ENCODE peak calls at places on chromosomes 13 and 19, in six cellular contexts. One of them, this sample, is unnamed.
A peak's percentile ranks its signal among the peaks of the same experiment; 100 is the strongest.

GRCh38 chr19:2084993-2085720 is 11.0 kb downstream of the MOB3A start:
- DNase-seq in NCI-H69: no peak
- DNase-seq in GM10248: peak; percentile 88
- DNase-seq in non-pigmented ciliary epithelial cell: no peak
- DNase-seq in hippocampal formation: no peak
- DNase-seq in activated T-helper 1 cell treated with anti-CD3 and anti-CD28 coated beads, Interleukin-2, amount 50 U/mL, for 16 hours: peak; percentile 87
- DNase-seq in this sample: no peak

GRCh38 chr19:39494661-39495060 is 4.1 kb upstream of the DLL3 start:
- DNase-seq in NCI-H69: no peak
- DNase-seq in GM10248: no peak
- DNase-seq in non-pigmented ciliary epithelial cell: no peak
- DNase-seq in hippocampal formation: no peak
- DNase-seq in activated T-helper 1 cell treated with anti-CD3 and anti-CD28 coated beads, Interleukin-2, amount 50 U/mL, for 16 hours: no peak
- DNase-seq in this sample: no peak

GRCh38 chr19:58559275-58560006 is 1.0 kb upstream of the UBE2M start:
- DNase-seq in NCI-H69: no peak
- DNase-seq in GM10248: peak; percentile 88
- DNase-seq in non-pigmented ciliary epithelial cell: no peak
- DNase-seq in hippocampal formation: no peak
- DNase-seq in activated T-helper 1 cell treated with anti-CD3 and anti-CD28 coated beads, Interleukin-2, amount 50 U/mL, for 16 hours: peak; percentile 39
- DNase-seq in this sample: peak; percentile 64

GRCh38 chr13:48000559-48001126 is 430 bp downstream of the SUCLA2 start:
- DNase-seq in NCI-H69: peak; percentile 28
- DNase-seq in GM10248: no peak
- DNase-seq in non-pigmented ciliary epithelial cell: no peak
- DNase-seq in hippocampal formation: no peak
- DNase-seq in activated T-helper 1 cell treated with anti-CD3 and anti-CD28 coated beads, Interleukin-2, amount 50 U/mL, for 16 hours: no peak
- DNase-seq in this sample: no peak

GRCh38 chr13:27929868-27930267 is 10.1 kb downstream of the PDX1 start:
- DNase-seq in NCI-H69: no peak
- DNase-seq in GM10248: no peak
- DNase-seq in non-pigmented ciliary epithelial cell: no peak
- DNase-seq in hippocampal formation: no peak
- DNase-seq in activated T-helper 1 cell treated with anti-CD3 and anti-CD28 coated beads, Interleukin-2, amount 50 U/mL, for 16 hours: no peak
- DNase-seq in this sample: no peak

GRCh38 chr13:57527114-57527770 is 104.3 kb upstream of the PCDH17 start:
- DNase-seq in NCI-H69: no peak
- DNase-seq in GM10248: no peak
- DNase-seq in non-pigmented ciliary epithelial cell: no peak
- DNase-seq in hippocampal formation: no peak
- DNase-seq in activated T-helper 1 cell treated with anti-CD3 and anti-CD28 coated beads, Interleukin-2, amount 50 U/mL, for 16 hours: no peak
- DNase-seq in this sample: no peak

GRCh38 chr13:106916329-106916728 is 348.4 kb upstream of the ARGLU1 start:
- DNase-seq in NCI-H69: no peak
- DNase-seq in GM10248: no peak
- DNase-seq in non-pigmented ciliary epithelial cell: no peak
- DNase-seq in hippocampal formation: no peak
- DNase-seq in activated T-helper 1 cell treated with anti-CD3 and anti-CD28 coated beads, Interleukin-2, amount 50 U/mL, for 16 hours: no peak
- DNase-seq in this sample: peak; percentile 5

GRCh38 chr13:31409678-31410356 is 210.0 kb downstream of the B3GLCT start:
- DNase-seq in NCI-H69: no peak
- DNase-seq in GM10248: no peak
- DNase-seq in non-pigmented ciliary epithelial cell: no peak
- DNase-seq in hippocampal formation: no peak
- DNase-seq in activated T-helper 1 cell treated with anti-CD3 and anti-CD28 coated beads, Interleukin-2, amount 50 U/mL, for 16 hours: no peak
- DNase-seq in this sample: no peak

GRCh38 chr13:114127473-114128347 is 4.7 kb downstream of the RASA3 start:
- DNase-seq in NCI-H69: no peak
- DNase-seq in GM10248: no peak
- DNase-seq in non-pigmented ciliary epithelial cell: no peak
- DNase-seq in hippocampal formation: no peak
- DNase-seq in activated T-helper 1 cell treated with anti-CD3 and anti-CD28 coated beads, Interleukin-2, amount 50 U/mL, for 16 hours: no peak
- DNase-seq in this sample: no peak

GRCh38 chr19:39078436-39079200 is 5.5 kb upstream of the ACP7 start:
- DNase-seq in NCI-H69: no peak
- DNase-seq in GM10248: no peak
- DNase-seq in non-pigmented ciliary epithelial cell: peak; percentile 91
- DNase-seq in hippocampal formation: peak; percentile 87
- DNase-seq in activated T-helper 1 cell treated with anti-CD3 and anti-CD28 coated beads, Interleukin-2, amount 50 U/mL, for 16 hours: no peak
- DNase-seq in this sample: peak; percentile 90

GRCh38 chr13:28750187-28751045 is 31.6 kb upstream of the SLC46A3 start:
- DNase-seq in NCI-H69: no peak
- DNase-seq in GM10248: no peak
- DNase-seq in non-pigmented ciliary epithelial cell: no peak
- DNase-seq in hippocampal formation: no peak
- DNase-seq in activated T-helper 1 cell treated with anti-CD3 and anti-CD28 coated beads, Interleukin-2, amount 50 U/mL, for 16 hours: no peak
- DNase-seq in this sample: no peak

GRCh38 chr19:46155237-46155636 is 7.2 kb downstream of the IGFL2 start:
- DNase-seq in NCI-H69: no peak
- DNase-seq in GM10248: no peak
- DNase-seq in non-pigmented ciliary epithelial cell: no peak
- DNase-seq in hippocampal formation: no peak
- DNase-seq in activated T-helper 1 cell treated with anti-CD3 and anti-CD28 coated beads, Interleukin-2, amount 50 U/mL, for 16 hours: no peak
- DNase-seq in this sample: no peak

GRCh38 chr13:35723820-35724219 is 247.3 kb upstream of the MAB21L1 start:
- DNase-seq in NCI-H69: no peak
- DNase-seq in GM10248: no peak
- DNase-seq in non-pigmented ciliary epithelial cell: no peak
- DNase-seq in hippocampal formation: no peak
- DNase-seq in activated T-helper 1 cell treated with anti-CD3 and anti-CD28 coated beads, Interleukin-2, amount 50 U/mL, for 16 hours: no peak
- DNase-seq in this sample: no peak

GRCh38 chr13:65653548-65654078 is 1576.5 kb downstream of the PCDH9 start:
- DNase-seq in NCI-H69: peak; percentile 99
- DNase-seq in GM10248: no peak
- DNase-seq in non-pigmented ciliary epithelial cell: no peak
- DNase-seq in hippocampal formation: no peak
- DNase-seq in activated T-helper 1 cell treated with anti-CD3 and anti-CD28 coated beads, Interleukin-2, amount 50 U/mL, for 16 hours: no peak
- DNase-seq in this sample: no peak

GRCh38 chr19:11401808-11402543 is 17.1 kb downstream of the RGL3 start:
- DNase-seq in NCI-H69: no peak
- DNase-seq in GM10248: no peak
- DNase-seq in non-pigmented ciliary epithelial cell: no peak
- DNase-seq in hippocampal formation: no peak
- DNase-seq in activated T-helper 1 cell treated with anti-CD3 and anti-CD28 coated beads, Interleukin-2, amount 50 U/mL, for 16 hours: no peak
- DNase-seq in this sample: no peak

GRCh38 chr19:1828279-1829238 is 16.5 kb upstream of the ATP8B3 start:
- DNase-seq in NCI-H69: no peak
- DNase-seq in GM10248: no peak
- DNase-seq in non-pigmented ciliary epithelial cell: no peak
- DNase-seq in hippocampal formation: no peak
- DNase-seq in activated T-helper 1 cell treated with anti-CD3 and anti-CD28 coated beads, Interleukin-2, amount 50 U/mL, for 16 hours: no peak
- DNase-seq in this sample: no peak

GRCh38 chr13:97948041-97948440 is 5.4 kb upstream of the IPO5 start:
- DNase-seq in NCI-H69: no peak
- DNase-seq in GM10248: no peak
- DNase-seq in non-pigmented ciliary epithelial cell: no peak
- DNase-seq in hippocampal formation: no peak
- DNase-seq in activated T-helper 1 cell treated with anti-CD3 and anti-CD28 coated beads, Interleukin-2, amount 50 U/mL, for 16 hours: no peak
- DNase-seq in this sample: no peak

GRCh38 chr13:28718186-28718537 is 608 bp downstream of the SLC46A3 start:
- DNase-seq in NCI-H69: no peak
- DNase-seq in GM10248: no peak
- DNase-seq in non-pigmented ciliary epithelial cell: no peak
- DNase-seq in hippocampal formation: peak; percentile 38
- DNase-seq in activated T-helper 1 cell treated with anti-CD3 and anti-CD28 coated beads, Interleukin-2, amount 50 U/mL, for 16 hours: no peak
- DNase-seq in this sample: no peak

GRCh38 chr13:61084983-61085382 is 330.7 kb downstream of the PCDH20 start:
- DNase-seq in NCI-H69: no peak
- DNase-seq in GM10248: no peak
- DNase-seq in non-pigmented ciliary epithelial cell: peak; percentile 24
- DNase-seq in hippocampal formation: no peak
- DNase-seq in activated T-helper 1 cell treated with anti-CD3 and anti-CD28 coated beads, Interleukin-2, amount 50 U/mL, for 16 hours: no peak
- DNase-seq in this sample: no peak

GRCh38 chr19:2462635-2463421 is 6.1 kb upstream of the LMNB2 start:
- DNase-seq in NCI-H69: peak; percentile 97
- DNase-seq in GM10248: no peak
- DNase-seq in non-pigmented ciliary epithelial cell: peak; percentile 81
- DNase-seq in hippocampal formation: peak; percentile 78
- DNase-seq in activated T-helper 1 cell treated with anti-CD3 and anti-CD28 coated beads, Interleukin-2, amount 50 U/mL, for 16 hours: no peak
- DNase-seq in this sample: peak; percentile 57